ENCODE peak calls at places on chromosomes 11 and 22, in four cellular contexts. Q, U, T and L are unnamed samples.

GRCh38 chr11:2975594-2975993 is 16.5 kb downstream of the NAP1L4 start:
- DNase-seq in Q (peak), U (peak), T (peak), L (peak)

GRCh38 chr11:7977251-7977917 is 9.8 kb upstream of the EIF3F start:
- DNase-seq in Q (peak), U (no peak), T (no peak), L (no peak)

GRCh38 chr11:109247071-109247470 is 174.9 kb upstream of the C11orf87 start:
- DNase-seq in Q (no peak), U (no peak), T (no peak), L (no peak)

GRCh38 chr11:125110506-125110905 is 920 bp downstream of the TMEM218 start:
- DNase-seq in Q (peak), U (no peak), T (no peak), L (no peak)

GRCh38 chr11:16933756-16934603 is 80.2 kb downstream of the PLEKHA7 start:
- DNase-seq in Q (no peak), U (no peak), T (no peak), L (no peak)

GRCh38 chr11:2696461-2696860 is 3.3 kb downstream of the KCNQ1OT1 start:
- DNase-seq in Q (no peak), U (no peak), T (no peak), L (no peak)

GRCh38 chr11:9600166-9600565 is 26.7 kb downstream of the WEE1 start:
- DNase-seq in Q (no peak), U (no peak), T (no peak), L (no peak)

GRCh38 chr11:72141066-72141465 is 5.5 kb downstream of the FOLR3 start:
- DNase-seq in Q (no peak), U (no peak), T (no peak), L (no peak)

GRCh38 chr11:60991457-60991856 is 20.0 kb downstream of the CD6 start:
- DNase-seq in Q (no peak), U (no peak), T (no peak), L (no peak)

GRCh38 chr11:3434976-3435375 is 56.0 kb upstream of the ZNF195 start:
- DNase-seq in Q (no peak), U (no peak), T (no peak), L (no peak)

GRCh38 chr11:70063555-70063954 is 14.6 kb upstream of the ANO1 start:
- DNase-seq in Q (no peak), U (peak), T (no peak), L (no peak)

GRCh38 chr11:358129-358805 is 11.0 kb upstream of the B4GALNT4 start:
- DNase-seq in Q (no peak), U (no peak), T (peak), L (no peak)

GRCh38 chr11:30830666-30831065 is 244.5 kb upstream of the MPPED2 start:
- DNase-seq in Q (no peak), U (no peak), T (no peak), L (no peak)

GRCh38 chr22:33756508-33756949 is 163.7 kb downstream of the LARGE1 start:
- DNase-seq in Q (peak), U (no peak), T (no peak), L (no peak)

GRCh38 chr11:121936781-121937447 is 179.1 kb downstream of the BLID start:
- DNase-seq in Q (no peak), U (no peak), T (no peak), L (no peak)

GRCh38 chr11:36449566-36450390 is 60.3 kb downstream of the TRAF6 start:
- DNase-seq in Q (no peak), U (no peak), T (no peak), L (no peak)

GRCh38 chr11:134932761-134933160 is 520.7 kb upstream of the B3GAT1 start:
- DNase-seq in Q (no peak), U (no peak), T (no peak), L (no peak)

DNA sequence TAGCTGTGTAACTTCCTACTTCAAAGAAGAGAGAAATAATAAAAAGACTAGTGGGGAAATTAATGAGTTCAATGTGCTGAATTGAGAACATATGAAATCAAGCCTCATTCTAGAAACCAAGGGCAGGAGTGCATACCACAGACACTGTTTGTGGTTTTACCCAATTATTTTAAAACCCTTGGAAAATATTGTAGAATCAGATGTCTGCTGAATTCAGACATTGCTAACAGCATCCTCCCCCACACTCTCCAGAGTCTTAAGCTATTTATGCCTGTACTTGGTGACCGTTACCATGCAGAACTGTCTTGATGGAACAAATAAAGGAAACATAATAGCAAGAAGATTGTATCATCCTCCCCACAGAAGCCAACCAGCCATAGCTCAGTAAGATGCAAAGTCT is 850.0 kb downstream of the NTM start:
- DNase-seq in Q (no peak), U (no peak), T (no peak), L (no peak)
- TF ChIP-seq POLR2AphosphoS5 in Q (no peak), U (no peak), T (no peak), L (no peak)

DNA sequence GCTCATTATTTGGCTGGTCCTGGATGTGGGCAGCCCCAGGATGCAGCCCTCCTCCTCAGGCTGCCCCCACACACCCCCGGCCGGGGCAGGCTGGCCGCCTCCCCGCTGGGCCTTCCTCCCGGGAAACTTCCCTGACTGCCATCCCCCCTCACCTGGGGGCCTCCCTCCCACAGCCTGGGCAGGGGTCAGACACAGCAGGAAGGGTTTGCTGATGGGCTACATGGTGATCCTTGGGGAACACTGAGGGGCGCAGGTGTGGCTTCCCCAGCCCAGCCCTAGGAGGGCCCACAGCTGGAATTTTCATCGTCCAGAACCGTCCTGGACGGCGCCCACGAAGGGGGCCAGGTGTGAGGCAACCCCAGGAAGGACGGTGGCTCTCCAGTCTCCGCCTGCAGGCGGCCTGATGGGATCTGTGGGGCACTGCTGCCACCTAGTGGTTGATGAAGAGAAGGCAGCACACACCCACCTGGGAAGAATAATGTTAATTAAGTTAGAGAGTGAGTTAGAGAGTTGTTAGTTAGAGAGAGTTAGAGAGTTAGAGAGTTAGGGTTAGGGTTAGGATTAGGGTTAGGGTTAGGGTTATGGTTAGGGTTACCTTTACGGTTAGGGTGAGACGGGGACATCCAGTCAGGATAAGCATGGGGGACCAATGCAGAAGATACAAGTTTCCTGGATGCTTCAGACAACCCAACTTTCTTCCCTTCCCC is 75.9 kb upstream of the PRR5 start:
- DNase-seq in Q (peak), U (peak), T (peak), L (peak)
- TF ChIP-seq CTCF in Q (peak), U (peak), T (peak), L (peak)

DNA sequence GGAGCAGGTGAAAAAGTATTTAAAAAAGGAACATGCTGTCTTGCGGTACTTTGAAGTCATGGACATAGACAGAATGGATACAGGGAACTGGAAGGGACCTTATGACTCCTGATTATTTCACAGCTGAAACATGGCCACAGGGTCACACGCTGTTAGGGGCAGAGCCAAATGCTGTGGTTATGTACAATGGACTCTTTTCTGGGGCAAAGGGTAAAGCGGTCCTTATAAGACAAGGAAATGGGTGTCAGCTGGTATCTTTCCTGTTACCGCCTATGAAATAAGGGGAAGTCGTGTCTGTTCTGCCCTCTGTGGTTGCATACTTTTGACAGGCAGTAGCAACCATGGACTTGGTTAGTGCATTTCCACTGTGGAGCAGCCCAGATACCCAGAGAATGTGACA is 12.8 kb upstream of the ST14 start:
- DNase-seq in Q (no peak), U (no peak), T (no peak), L (no peak)
- TF ChIP-seq POLR2AphosphoS5 in Q (no peak), U (no peak), T (no peak), L (no peak)

GRCh38 chr11:14789879-14790484 is 102.0 kb downstream of the CYP2R1 start:
- DNase-seq in Q (no peak), U (no peak), T (no peak), L (no peak)
- TF ChIP-seq CTCF in Q (peak), U (no peak), T (peak), L (peak)

GRCh38 chr11:116774661-116775060 is 1.9 kb upstream of the BUD13 start:
- DNase-seq in Q (peak), U (no peak), T (no peak), L (no peak)

GRCh38 chr11:116771935-116772334 is 852 bp downstream of the BUD13 start:
- DNase-seq in Q (no peak), U (no peak), T (no peak), L (no peak)

GRCh38 chr11:116772443-116773202 is at the start of gene BUD13:
- DNase-seq in Q (peak), U (peak), T (peak), L (peak)

GRCh38 chr11:116775975-116776374 is 3.2 kb upstream of the BUD13 start:
- DNase-seq in Q (no peak), U (no peak), T (no peak), L (no peak)

GRCh38 chr11:116773203-116774112 is 671 bp upstream of the BUD13 start:
- DNase-seq in Q (no peak), U (no peak), T (no peak), L (no peak)
- TF ChIP-seq POLR2AphosphoS5 in Q (no peak), U (no peak), T (no peak), L (no peak)

GRCh38 chr22:30767656-30768055 is 73.0 kb downstream of the OSBP2 start:
- DNase-seq in Q (no peak), U (no peak), T (no peak), L (no peak)

GRCh38 chr22:30763815-30764686 is 69.4 kb downstream of the OSBP2 start:
- DNase-seq in Q (peak), U (peak), T (peak), L (peak)
- TF ChIP-seq CTCF in Q (peak), U (no peak), T (peak), L (peak)

GRCh38 chr22:19872779-19873137 is 18.1 kb upstream of the GNB1L start:
- DNase-seq in Q (no peak), U (no peak), T (no peak), L (peak)
- TF ChIP-seq POLR2AphosphoS5 in Q (no peak), U (no peak), T (no peak), L (no peak)

GRCh38 chr22:42932197-42932519 is 75.1 kb upstream of the ARFGAP3 start:
- DNase-seq in Q (no peak), U (no peak), T (no peak), L (no peak)

GRCh38 chr22:42931421-42932196 is 74.5 kb upstream of the ARFGAP3 start:
- DNase-seq in Q (no peak), U (no peak), T (no peak), L (no peak)

GRCh38 chr22:42928969-42929837 is 72.1 kb upstream of the ARFGAP3 start:
- DNase-seq in Q (no peak), U (no peak), T (no peak), L (no peak)

GRCh38 chr22:42929838-42930155 is 72.7 kb upstream of the ARFGAP3 start:
- DNase-seq in Q (no peak), U (no peak), T (no peak), L (no peak)

GRCh38 chr22:42930810-42931420 is 73.8 kb upstream of the ARFGAP3 start:
- DNase-seq in Q (no peak), U (no peak), T (no peak), L (no peak)
- TF ChIP-seq CTCF in Q (no peak), U (no peak), T (no peak), L (no peak)

DNA sequence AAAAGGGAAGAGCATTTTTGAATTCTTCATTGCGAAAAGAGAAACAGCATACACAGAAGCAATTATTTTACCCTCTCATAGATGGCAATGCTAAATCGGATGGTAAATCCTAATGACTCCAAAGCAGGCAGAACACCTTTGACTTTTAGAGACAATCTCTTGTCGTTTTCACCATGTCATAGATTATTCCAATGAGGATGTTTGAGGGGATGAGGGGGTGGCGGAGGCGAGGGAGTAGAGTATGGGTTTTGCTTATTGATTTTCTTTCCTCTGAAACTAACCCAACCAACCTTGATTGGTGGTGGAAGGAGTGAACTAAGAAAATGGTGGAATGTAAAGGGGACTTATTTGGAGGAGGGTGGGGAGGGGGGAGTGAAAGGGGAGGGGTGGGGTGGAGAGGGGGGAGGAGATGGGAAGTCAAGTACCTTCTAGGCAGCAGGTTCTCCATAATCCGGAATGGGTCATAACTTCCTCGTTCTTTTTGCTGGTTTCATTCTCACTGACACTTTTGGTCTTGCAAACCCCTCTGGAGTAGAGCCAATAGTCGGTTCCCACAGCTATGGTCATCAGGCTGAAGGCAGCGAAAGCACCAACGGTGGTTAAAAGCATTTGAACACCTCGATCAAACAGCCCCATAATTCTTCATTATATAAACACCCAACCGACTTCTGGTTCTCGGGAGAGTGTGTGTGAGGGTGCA is 1.5 kb downstream of the CACNG2 start:
- DNase-seq in Q (no peak), U (no peak), T (no peak), L (no peak)
- TF ChIP-seq POLR2AphosphoS5 in Q (no peak), U (no peak), T (no peak), L (no peak)

GRCh38 chr11:46299425-46300067 is 22.1 kb downstream of the CREB3L1 start:
- DNase-seq in Q (no peak), U (no peak), T (no peak), L (no peak)
- TF ChIP-seq CTCF in Q (peak), U (no peak), T (peak), L (no peak)